ENCODE peak calls at places on chromosomes 7 and 10, in eight cellular contexts. E, N, Q, L, I, F, D and T are unnamed samples.

GRCh38 chr7:79610301-79610700 is 156.8 kb upstream of the MAGI2 start:
- DNase-seq in D (no peak), I (no peak), N (no peak), F (no peak), E (no peak), Q (no peak), L (no peak), T (no peak)

GRCh38 chr10:102701272-102701671 is 12.9 kb downstream of the ARL3 start:
- DNase-seq in N (no peak), D (no peak), E (no peak), F (no peak), Q (no peak), I (no peak), L (no peak), T (no peak)

GRCh38 chr10:100969175-100970075 is at the start of gene SEMA4G:
- DNase-seq in N (peak; percentile 57), Q (peak; percentile 65), E (peak; percentile 47), I (peak; percentile 80), F (no peak), D (peak; percentile 62), L (peak; percentile 49), T (peak; percentile 52)

GRCh38 chr10:51162002-51162401 is 87.7 kb downstream of the PRKG1 start:
- DNase-seq in F (no peak), D (peak; percentile 44), Q (peak; percentile 69), L (no peak), I (no peak), E (no peak), N (peak; percentile 12), T (no peak)

GRCh38 chr7:106285801-106286492 is 1.2 kb upstream of the NAMPT start:
- DNase-seq in N (no peak), I (no peak), E (no peak), Q (no peak), D (no peak), L (no peak), F (no peak), T (no peak)

GRCh38 chr7:137772221-137772620 is 74.6 kb downstream of the DGKI start:
- DNase-seq in F (no peak), Q (no peak), L (no peak), D (no peak), E (no peak), I (no peak), N (no peak), T (no peak)

GRCh38 chr7:12554421-12554820 is 16.1 kb upstream of the SCIN start:
- DNase-seq in L (no peak), N (no peak), F (no peak), Q (no peak), D (no peak), I (no peak), E (no peak), T (no peak)

GRCh38 chr7:36711256-36711655 is 13.0 kb downstream of the AOAH start:
- DNase-seq in Q (no peak), D (no peak), I (no peak), L (no peak), F (no peak), N (no peak), E (no peak), T (no peak)

DNA sequence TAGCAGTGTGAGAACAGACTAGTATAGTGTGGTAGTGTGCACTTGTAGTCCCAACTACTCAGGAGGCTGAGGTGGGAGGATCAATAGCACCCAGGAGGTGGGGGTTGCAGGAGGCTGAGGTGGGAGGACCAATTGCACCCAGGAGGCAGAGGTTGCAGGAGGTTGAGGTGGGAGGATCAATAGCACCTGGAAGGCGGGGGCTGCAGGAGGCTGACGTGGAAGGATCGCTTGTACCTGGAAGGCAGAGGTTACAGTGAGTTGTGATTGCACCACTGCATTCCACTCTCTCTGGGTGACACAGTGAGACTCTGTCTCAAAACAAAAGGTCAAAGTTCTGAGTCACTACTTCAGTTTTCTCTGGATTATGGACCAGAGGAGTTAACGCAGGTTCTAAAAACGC is 22.6 kb upstream of the DIP2C start:
- DNase-seq in F (no peak), Q (no peak), D (no peak), N (no peak), E (no peak), I (no peak), L (no peak), T (no peak)
- H3K27ac ChIP-seq in F (no peak overlapping the region), Q (no peak overlapping the region), D (no peak overlapping the region), N (no peak overlapping the region), E (no peak overlapping the region), I (no peak overlapping the region), L (no peak overlapping the region), T (no peak overlapping the region)

GRCh38 chr10:45379303-45379726 is 5.3 kb downstream of the ALOX5 start:
- DNase-seq in E (no peak), L (no peak), F (no peak), I (no peak), D (no peak), N (no peak), Q (no peak), T (no peak)
- H3K27me3 ChIP-seq in E (peaks cover 10% of the 10 kb centered on the region), L (no peaks in the 10 kb centered on the region), F (peaks cover 31% of the 10 kb centered on the region), I (peaks cover 27% of the 10 kb centered on the region), D (peaks cover 49% of the 10 kb centered on the region), N (no peaks in the 10 kb centered on the region), Q (no peaks in the 10 kb centered on the region), T (peaks cover 21% of the 10 kb centered on the region)

GRCh38 chr7:101815826-101816488 is 1.5 kb upstream of the CUX1 start:
- DNase-seq in Q (peak; percentile 73), N (peak; percentile 81), E (peak; percentile 79), D (peak; percentile 76), L (peak; percentile 65), I (peak; percentile 92), F (peak; percentile 71), T (peak; percentile 37)

GRCh38 chr7:101817031-101817929 is at the start of gene CUX1:
- DNase-seq in F (peak; percentile 30), D (peak; percentile 34), N (peak; percentile 48), Q (peak; percentile 37), E (peak; percentile 54), L (peak; percentile 21), I (peak; percentile 52), T (no peak)

GRCh38 chr7:101814996-101815825 is 2.2 kb upstream of the CUX1 start:
- DNase-seq in Q (peak; percentile 67), D (peak; percentile 63), E (peak; percentile 51), F (peak; percentile 29), L (peak; percentile 61), N (peak; percentile 56), I (peak; percentile 76), T (no peak)

GRCh38 chr7:101817930-101818698 is 688 bp downstream of the CUX1 start:
- DNase-seq in F (no peak), Q (no peak), L (no peak), N (no peak), E (no peak), D (no peak), I (no peak), T (no peak)

GRCh38 chr7:101816499-101817030 is 861 bp upstream of the CUX1 start:
- DNase-seq in N (peak; percentile 63), D (peak; percentile 65), I (peak; percentile 83), F (peak; percentile 46), E (peak; percentile 65), L (no peak), Q (peak; percentile 61), T (no peak)
- TF ChIP-seq CTCF in N (no peak), D (no peak), I (no peak), F (no peak), E (no peak), L (no peak), Q (no peak), T (no peak)

DNA sequence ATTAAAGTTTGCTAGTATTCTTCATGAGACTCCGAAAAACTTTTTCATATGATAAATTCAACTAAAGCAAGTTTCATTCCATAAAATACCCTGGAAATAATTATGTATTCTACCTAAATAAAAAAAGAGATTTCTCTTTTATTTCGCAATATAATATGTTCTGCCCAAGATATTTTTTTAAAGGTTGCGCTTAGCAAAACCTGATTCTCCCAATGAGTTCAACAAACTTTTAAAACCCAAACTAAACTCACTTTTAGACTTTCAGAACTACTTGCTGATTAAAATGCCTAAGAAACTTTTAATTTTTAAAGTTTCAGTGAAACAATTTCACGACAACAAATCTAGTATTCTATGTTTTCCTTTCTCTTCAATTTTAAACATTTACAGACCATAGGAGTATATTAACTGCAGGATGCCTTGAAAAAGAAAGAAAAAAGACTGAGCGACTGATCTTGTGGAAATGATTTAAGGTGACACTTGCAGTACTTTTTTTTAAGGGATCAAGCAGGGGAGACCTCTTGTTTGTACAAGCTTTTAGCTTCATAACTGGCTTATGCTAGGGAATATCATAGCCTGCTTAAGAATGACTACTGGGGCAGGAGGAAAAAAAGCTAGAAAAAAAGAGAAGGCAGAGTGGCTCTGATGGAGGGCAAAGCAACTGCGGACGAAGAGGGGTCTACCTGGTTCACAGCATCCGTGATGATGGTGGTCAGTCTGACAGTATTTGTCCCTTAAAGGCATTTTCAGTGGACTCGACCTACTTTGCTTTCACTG is 1.5 kb downstream of the ZNF800 start:
- DNase-seq in F (no peak), E (no peak), L (no peak), I (no peak), N (no peak), Q (no peak), D (no peak), T (no peak)
- H3K27ac ChIP-seq in F (peak overlapping the region; percentile 95), E (peak overlapping the region; percentile 97), L (peak overlapping the region; percentile 99), I (no peak overlapping the region), N (peak overlapping the region; percentile 96), Q (no peak overlapping the region), D (peak overlapping the region; percentile 97), T (no peak overlapping the region)

DNA sequence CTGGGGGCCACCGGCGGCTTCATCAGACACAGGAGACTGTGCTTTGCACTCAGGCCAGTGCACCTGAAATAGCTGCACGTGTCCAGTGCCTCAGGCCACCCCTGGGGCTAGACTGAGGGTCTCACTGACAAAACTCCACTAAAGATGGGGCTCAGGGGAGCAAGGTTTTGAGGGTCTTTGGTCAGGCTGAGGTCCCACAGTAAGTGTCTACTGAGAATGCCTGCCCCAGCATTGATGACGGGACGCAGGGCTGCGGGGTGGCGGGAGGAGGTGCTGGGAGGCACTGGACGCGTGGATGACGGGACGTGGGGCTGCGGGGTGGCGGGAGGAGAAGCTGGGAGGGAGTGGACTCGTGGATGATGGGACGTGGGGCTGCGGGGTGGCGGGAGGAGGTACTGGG is 6.6 kb downstream of the FOXL3 start:
- DNase-seq in Q (no peak), N (no peak), I (no peak), D (no peak), F (no peak), L (no peak), E (no peak), T (peak; percentile 19)
- H3K27me3 ChIP-seq in Q (no peaks in the 10 kb centered on the region), N (no peaks in the 10 kb centered on the region), I (peaks cover 43% of the 10 kb centered on the region), D (peaks cover 45% of the 10 kb centered on the region), F (peaks cover 39% of the 10 kb centered on the region), L (no peaks in the 10 kb centered on the region), E (peaks cover 21% of the 10 kb centered on the region), T (peaks cover 37% of the 10 kb centered on the region)